ENCODE peak calls at places on chromosomes 12 and 14, in five cellular contexts. O, B, F, P and W are unnamed samples.
A peak's percentile ranks its signal among the peaks of the same experiment; 100 is the strongest.

GRCh38 chr12:90729741-90730140 is 225.2 kb downstream of the CCER1 start:
- DNase-seq in O (no peak), P (no peak), B (no peak), F (no peak), W (no peak)

GRCh38 chr14:92880851-92881250 is 42.1 kb upstream of the CHGA start:
- DNase-seq in B (peak; percentile 14), F (no peak), P (no peak), O (no peak), W (peak; percentile 77)

GRCh38 chr12:119341988-119342387 is 7.5 kb downstream of the CCDC60 start:
- DNase-seq in B (no peak), O (no peak), F (no peak), P (no peak), W (no peak)

GRCh38 chr14:67524152-67524963 is 8.7 kb upstream of the PLEKHH1 start:
- DNase-seq in F (no peak), B (no peak), P (no peak), O (no peak), W (no peak)

GRCh38 chr14:91893659-91894058 is 26.3 kb upstream of the TC2N start:
- DNase-seq in B (no peak), O (no peak), F (no peak), P (no peak), W (no peak)

GRCh38 chr12:108424026-108424425 is 84.9 kb upstream of the CMKLR1 start:
- DNase-seq in O (no peak), B (no peak), P (no peak), F (no peak), W (no peak)

GRCh38 chr12:116731801-116732200 is 6.1 kb downstream of the SPRING1 start:
- DNase-seq in B (no peak), O (no peak), P (no peak), F (no peak), W (no peak)

GRCh38 chr12:54016478-54016964 is 7.7 kb downstream of the HOXC8 start:
- DNase-seq in O (peak; percentile 77), B (no peak), P (no peak), F (no peak), W (peak; percentile 75)

GRCh38 chr12:28569698-28570411 is 379.6 kb downstream of the CCDC91 start:
- DNase-seq in P (no peak), B (no peak), F (no peak), O (no peak), W (no peak)

GRCh38 chr14:101481557-101481956 is 79.7 kb upstream of the DIO3 start:
- DNase-seq in P (no peak), O (no peak), F (no peak), B (no peak), W (no peak)

GRCh38 chr14:59474172-59474571 is 9.0 kb upstream of the GPR135 start:
- DNase-seq in B (no peak), P (no peak), F (no peak), O (no peak), W (no peak)

GRCh38 chr12:18074001-18074400 is 16.0 kb downstream of the RERGL start:
- DNase-seq in B (peak; percentile 37), F (no peak), P (no peak), O (no peak), W (no peak)

GRCh38 chr12:114186241-114187002 is 219.5 kb downstream of the TBX5 start:
- DNase-seq in F (peak; percentile 23), B (no peak), P (no peak), O (no peak), W (no peak)

GRCh38 chr12:65826513-65827171 is 2.4 kb downstream of the HMGA2 start:
- DNase-seq in P (no peak), B (no peak), O (peak; percentile 68), F (no peak), W (no peak)

GRCh38 chr12:108801736-108802665 is 55.4 kb downstream of the SSH1 start:
- DNase-seq in B (no peak), P (no peak), O (no peak), F (peak; percentile 91), W (no peak)

GRCh38 chr12:103423061-103423473 is 72.7 kb downstream of the C12orf42 start:
- DNase-seq in F (peak; percentile 58), P (no peak), O (no peak), B (peak; percentile 86), W (peak; percentile 91)

GRCh38 chr12:115259968-115260806 is 576.2 kb upstream of the TBX3 start:
- DNase-seq in P (no peak), O (no peak), B (no peak), F (no peak), W (peak; percentile 73)

GRCh38 chr14:56811596-56812363 is 1.5 kb upstream of the OTX2 start:
- DNase-seq in O (no peak), B (no peak), P (no peak), F (no peak), W (no peak)

GRCh38 chr14:75604979-75605825 is 26.8 kb downstream of the FLVCR2 start:
- DNase-seq in F (no peak), O (no peak), P (no peak), B (no peak), W (no peak)

GRCh38 chr12:94994312-94994711 is 9.2 kb downstream of the NDUFA12 start:
- DNase-seq in P (no peak), O (peak; percentile 71), F (no peak), B (no peak), W (no peak)

GRCh38 chr12:58710896-58711295 is 209.4 kb downstream of the LRIG3 start:
- DNase-seq in F (no peak), O (no peak), B (no peak), P (no peak), W (no peak)

GRCh38 chr14:22850944-22851790 is 14.8 kb downstream of the MMP14 start:
- DNase-seq in O (peak; percentile 63), P (no peak), B (no peak), F (no peak), W (no peak)

GRCh38 chr14:101454229-101454628 is 107.1 kb upstream of the DIO3 start:
- DNase-seq in F (no peak), B (no peak), P (no peak), O (no peak), W (no peak)

GRCh38 chr12:12442548-12443071 is 85.7 kb downstream of the BORCS5 start:
- DNase-seq in B (no peak), P (no peak), O (no peak), F (no peak), W (no peak)

GRCh38 chr12:6383572-6384498 is at the start of gene LTBR:
- DNase-seq in B (peak; percentile 72), F (no peak), P (no peak), O (no peak), W (no peak)

GRCh38 chr12:39359644-39360043 is 83.3 kb downstream of the KIF21A start:
- DNase-seq in B (no peak), O (no peak), P (no peak), F (no peak), W (no peak)

GRCh38 chr12:22578328-22578727 is 34.0 kb upstream of the C2CD5 start:
- DNase-seq in O (no peak), F (no peak), B (no peak), P (no peak), W (no peak)

GRCh38 chr12:46659032-46659703 is 166.6 kb downstream of the SLC38A4 start:
- DNase-seq in B (no peak), F (peak; percentile 47), O (no peak), P (no peak), W (no peak)

GRCh38 chr14:55297611-55298323 is 26.5 kb downstream of the FBXO34 start:
- DNase-seq in F (no peak), B (no peak), O (no peak), P (no peak), W (no peak)

GRCh38 chr12:46608431-46609280 is 217.1 kb downstream of the SLC38A4 start:
- DNase-seq in O (no peak), P (no peak), B (no peak), F (no peak), W (no peak)

GRCh38 chr14:61145903-61146411 is 135.2 kb downstream of the TMEM30B start:
- DNase-seq in O (no peak), P (no peak), B (peak; percentile 55), F (no peak), W (peak; percentile 64)

GRCh38 chr12:110554184-110554583 is 28.9 kb downstream of the PPTC7 start:
- DNase-seq in F (no peak), O (no peak), P (no peak), B (no peak), W (no peak)